ENCODE peak calls at places on chromosomes 4 and X, in four cellular contexts. N is K562, E is WTC11, T is GM12878. W is an unnamed sample.

GRCh38 chr4:38902695-38903094 is 35.1 kb downstream of the FAM114A1 start:
- DNase-seq in N (no peak), E (no peak), T (no peak), W (peak)

GRCh38 chr4:13599159-13599558 is 28.4 kb downstream of the BOD1L1 start:
- DNase-seq in N (no peak), E (peak), T (no peak), W (no peak)

GRCh38 chr4:102174800-102175199 is 170.5 kb downstream of the SLC39A8 start:
- DNase-seq in N (no peak), E (no peak), T (no peak), W (no peak)

GRCh38 chrX:78066110-78066509 is 37.9 kb upstream of the PGK1 start:
- DNase-seq in N (no peak), E (no peak), T (no peak), W (no peak)

GRCh38 chr4:4852591-4853362 is 6.7 kb upstream of the MSX1 start:
- DNase-seq in N (peak), E (peak), T (no peak), W (no peak)

GRCh38 chr4:123421942-123422781 is 25.6 kb downstream of the SPRY1 start:
- DNase-seq in N (no peak), E (no peak), T (no peak), W (no peak)

GRCh38 chr4:185734214-185734613 is 77.8 kb downstream of the SORBS2 start:
- DNase-seq in N (no peak), E (no peak), T (peak), W (no peak)

GRCh38 chrX:56794831-56795230 is 65.8 kb downstream of the NBDY start:
- DNase-seq in N (no peak), E (no peak), T (no peak), W (no peak)

GRCh38 chr4:6018331-6018730 is at the start of gene C4orf50:
- DNase-seq in N (no peak), E (no peak), T (no peak), W (no peak)

GRCh38 chr4:76802546-76803021 is 95.4 kb downstream of the SOWAHB start:
- DNase-seq in N (peak), E (no peak), T (no peak), W (no peak)

GRCh38 chrX:95666056-95666455 is 1018.6 kb upstream of the DIAPH2 start:
- DNase-seq in N (no peak), E (no peak), T (no peak), W (no peak)

GRCh38 chr4:16597829-16598228 is 300.6 kb downstream of the LDB2 start:
- DNase-seq in N (no peak), E (no peak), T (no peak), W (peak)

GRCh38 chr4:170599894-170600293 is 510.1 kb upstream of the AADAT start:
- DNase-seq in N (no peak), E (no peak), T (no peak), W (no peak)

GRCh38 chrX:12986886-12987285 is 12.0 kb downstream of the TMSB4X start:
- DNase-seq in N (no peak), E (no peak), T (no peak), W (no peak)

GRCh38 chrX:109940411-109940810 is 62.5 kb upstream of the TMEM164 start:
- DNase-seq in N (no peak), E (no peak), T (no peak), W (no peak)

GRCh38 chr4:3662516-3662915 is 103.7 kb upstream of the ADRA2C start:
- DNase-seq in N (no peak), E (no peak), T (no peak), W (no peak)

GRCh38 chrX:29531336-29531735 is 684.0 kb upstream of the MAGEB2 start:
- DNase-seq in N (no peak), E (no peak), T (peak), W (no peak)

GRCh38 chr4:37243722-37244582 is 591 bp upstream of the NWD2 start:
- DNase-seq in N (no peak), E (peak), T (no peak), W (peak)

GRCh38 chr4:172377486-172378140 is 564.4 kb downstream of the GALNTL6 start:
- DNase-seq in N (no peak), E (no peak), T (no peak), W (no peak)

GRCh38 chr4:85966308-85966882 is 393.5 kb downstream of the MAPK10 start:
- DNase-seq in N (no peak), E (no peak), T (no peak), W (no peak)

GRCh38 chr4:74654230-74654681 is 140.1 kb downstream of the BTC start:
- DNase-seq in N (no peak), E (no peak), T (peak), W (peak)

GRCh38 chr4:75512336-75513211 is 1.6 kb downstream of the RCHY1 start:
- DNase-seq in N (peak), E (no peak), T (peak), W (peak)

GRCh38 chr4:15963001-15963451 is at the start of gene FGFBP2:
- DNase-seq in N (no peak), E (peak), T (no peak), W (peak)

GRCh38 chr4:85024671-85025070 is 58.2 kb upstream of the WDFY3 start:
- DNase-seq in N (no peak), E (no peak), T (no peak), W (no peak)

GRCh38 chr4:102008711-102009110 is 218.2 kb downstream of the BANK1 start:
- DNase-seq in N (no peak), E (no peak), T (no peak), W (no peak)

GRCh38 chr4:186227221-186227620 is at the start of gene KLKB1:
- DNase-seq in N (no peak), E (no peak), T (no peak), W (peak)

GRCh38 chrX:102892103-102892502 is 45.0 kb upstream of the RAB40AL start:
- DNase-seq in N (no peak), E (no peak), T (no peak), W (no peak)

GRCh38 chr4:32196950-32197688 is 1477.0 kb downstream of the PCDH7 start:
- DNase-seq in N (no peak), E (no peak), T (no peak), W (no peak)

GRCh38 chr4:113978561-113979156 is 788 bp downstream of the ARSJ start:
- DNase-seq in N (no peak), E (peak), T (no peak), W (no peak)

GRCh38 chrX:38575888-38576287 is 14.5 kb downstream of the TSPAN7 start:
- DNase-seq in N (no peak), E (no peak), T (no peak), W (no peak)

GRCh38 chr4:119190354-119190753 is 22.2 kb upstream of the USP53 start:
- DNase-seq in N (no peak), E (no peak), T (no peak), W (no peak)

GRCh38 chr4:141352775-141353544 is 132.3 kb downstream of the ZNF330 start:
- DNase-seq in N (no peak), E (no peak), T (no peak), W (no peak)

GRCh38 chr4:85398276-85398675 is 76.7 kb upstream of the ARHGAP24 start:
- DNase-seq in N (no peak), E (no peak), T (no peak), W (no peak)

GRCh38 chrX:152600853-152601635 is 36.7 kb upstream of the GABRQ start:
- DNase-seq in N (peak), E (no peak), T (no peak), W (no peak)
- TF ChIP-seq NR2C2 in N (no peak), E (no peak), T (no peak), W (no peak)

GRCh38 chrX:150544835-150545790 is 23.3 kb upstream of the MTM1 start:
- DNase-seq in N (no peak), E (no peak), T (no peak), W (no peak)
- TF ChIP-seq NR2C2 in N (no peak), E (no peak), T (no peak), W (no peak)

GRCh38 chr4:187271848-187272247 is 548.2 kb upstream of the FAT1 start:
- DNase-seq in N (no peak), E (no peak), T (no peak), W (no peak)

GRCh38 chr4:187268940-187269339 is 545.3 kb upstream of the FAT1 start:
- DNase-seq in N (no peak), E (no peak), T (no peak), W (peak)

DNA sequence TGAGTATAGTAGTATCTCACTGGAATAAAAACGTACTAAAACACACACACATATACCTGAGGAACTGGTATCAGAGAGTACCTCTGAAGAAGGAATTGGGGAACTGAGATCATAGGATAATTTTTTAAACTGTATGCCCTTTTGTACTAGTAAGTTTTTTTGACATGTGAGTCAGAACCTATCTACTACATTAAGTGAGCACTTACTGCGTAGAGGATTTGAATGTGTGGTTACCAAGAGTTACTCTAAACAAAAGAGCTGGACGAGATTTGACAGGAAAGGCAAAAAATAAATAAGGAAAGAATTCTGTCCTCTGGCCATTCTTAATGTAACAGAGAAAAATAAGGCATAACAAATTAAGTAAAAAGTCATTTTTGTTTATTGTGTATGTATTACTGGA is 546.5 kb upstream of the FAT1 start:
- DNase-seq in N (no peak), E (no peak), T (no peak), W (no peak)
- TF ChIP-seq NR2C2 in N (no peak), E (no peak), T (no peak), W (no peak)

GRCh38 chr4:2402053-2402452 is 16.4 kb downstream of the ZFYVE28 start:
- DNase-seq in N (peak), E (peak), T (no peak), W (peak)
- TF ChIP-seq NR2C2 in N (no peak), E (no peak), T (no peak), W (no peak)

GRCh38 chr4:136690363-136690762 is 841.9 kb downstream of the PCDH18 start:
- DNase-seq in N (no peak), E (no peak), T (no peak), W (no peak)

GRCh38 chr4:136691607-136692006 is 840.7 kb downstream of the PCDH18 start:
- DNase-seq in N (no peak), E (no peak), T (no peak), W (no peak)

GRCh38 chr4:136687596-136687995 is 844.7 kb downstream of the PCDH18 start:
- DNase-seq in N (no peak), E (no peak), T (no peak), W (no peak)

DNA sequence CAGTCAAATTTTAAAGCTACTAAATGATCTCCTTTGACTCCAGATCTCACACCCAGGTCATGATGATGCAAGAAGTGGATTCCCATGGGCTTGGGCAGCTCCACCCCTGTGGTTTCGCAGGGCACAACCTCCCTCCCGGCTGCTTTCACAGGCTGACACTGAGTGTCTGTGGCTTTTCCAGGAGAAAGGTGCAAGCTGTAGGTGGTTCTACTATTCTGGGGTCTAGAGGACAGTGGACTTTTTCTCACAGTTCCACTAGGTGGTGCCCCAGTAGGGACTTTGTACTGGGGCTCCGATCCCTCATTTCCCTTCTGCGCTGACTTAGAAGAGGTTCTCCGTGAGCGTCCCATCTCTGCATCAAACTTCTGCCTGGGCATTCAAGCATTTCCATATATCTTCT is 845.2 kb downstream of the PCDH18 start:
- DNase-seq in N (no peak), E (peak), T (no peak), W (peak)
- TF ChIP-seq NR2C2 in N (no peak), E (no peak), T (no peak), W (no peak)

GRCh38 chrX:74500555-74500954 is 79.3 kb downstream of the SLC16A2 start:
- DNase-seq in N (no peak), E (no peak), T (no peak), W (no peak)

GRCh38 chrX:74500067-74500466 is 78.8 kb downstream of the SLC16A2 start:
- DNase-seq in N (no peak), E (no peak), T (no peak), W (no peak)

GRCh38 chrX:74493806-74494205 is 72.5 kb downstream of the SLC16A2 start:
- DNase-seq in N (no peak), E (peak), T (no peak), W (no peak)

DNA sequence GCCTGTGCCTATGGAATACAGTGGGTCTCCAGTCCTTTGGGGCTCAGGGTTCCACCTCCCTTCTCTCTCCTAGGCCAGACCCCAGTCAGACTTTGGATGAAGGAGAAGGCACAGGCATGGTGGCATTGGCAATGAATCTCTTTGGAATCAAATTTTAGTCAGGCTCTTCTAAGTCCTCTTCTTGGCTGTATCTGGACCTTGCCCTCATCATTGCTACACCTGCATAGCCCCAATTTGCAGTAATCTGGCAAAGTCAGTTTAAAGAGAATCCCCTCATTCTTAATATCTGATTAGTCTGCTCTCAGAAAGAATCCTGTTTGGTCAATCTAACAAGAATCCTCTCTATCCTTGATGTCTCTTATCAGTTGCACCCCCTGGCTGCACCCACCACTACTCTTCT is 77.6 kb downstream of the SLC16A2 start:
- DNase-seq in N (no peak), E (no peak), T (no peak), W (no peak)
- TF ChIP-seq NR2C2 in N (no peak), E (no peak), T (no peak), W (no peak)

DNA sequence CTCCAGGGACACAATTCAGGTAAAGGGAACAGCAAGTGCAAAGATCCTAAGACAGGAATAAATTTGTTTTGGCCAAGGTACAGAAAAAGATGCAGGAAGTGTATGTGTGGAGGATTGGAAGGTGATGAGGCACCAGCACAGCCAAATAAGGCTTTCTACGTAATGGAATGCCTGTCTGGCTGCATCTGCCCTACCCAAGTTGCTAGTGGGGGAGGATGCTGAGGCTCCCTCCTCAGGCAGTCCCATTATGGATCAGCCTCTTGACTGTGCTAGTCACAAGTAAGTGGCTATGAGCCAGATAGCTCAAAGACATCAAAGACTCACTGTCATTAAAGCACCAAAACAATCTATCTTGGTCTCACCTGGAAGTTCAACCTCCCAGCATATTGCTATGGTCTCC is 300.9 kb upstream of the FAT4 start:
- DNase-seq in N (no peak), E (no peak), T (no peak), W (no peak)
- TF ChIP-seq NR2C2 in N (no peak), E (no peak), T (no peak), W (no peak)

DNA sequence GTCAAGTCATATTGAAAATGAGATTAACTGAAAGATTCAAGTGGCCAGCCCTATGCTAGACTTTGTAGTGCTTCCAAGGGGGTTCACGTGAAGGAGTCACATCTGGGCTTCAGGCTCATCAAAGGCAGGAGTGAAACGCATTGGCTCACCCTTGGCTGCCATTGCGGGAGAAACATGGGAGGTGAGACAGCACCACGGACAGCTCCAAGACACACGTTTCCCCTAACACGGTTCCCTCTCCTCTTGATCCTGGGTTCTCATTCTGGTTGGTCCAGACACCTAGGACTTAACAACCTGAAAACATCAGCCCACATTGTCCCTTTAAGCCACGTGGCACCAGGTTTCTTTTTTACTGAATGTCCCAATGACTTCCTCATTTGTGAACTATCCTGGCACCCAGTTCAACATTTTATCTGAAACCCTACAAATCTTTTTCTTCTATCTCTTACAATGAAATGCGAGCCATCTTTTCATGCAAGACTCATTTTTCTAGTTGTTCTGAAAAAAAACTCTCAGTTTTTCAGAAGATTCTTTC is 279.0 kb upstream of the VCX3A start:
- DNase-seq in N (no peak), E (peak), T (no peak), W (no peak)
- TF ChIP-seq NR2C2 in N (no peak), E (no peak), T (no peak), W (no peak)

GRCh38 chr4:154344686-154345085 is 146.9 kb downstream of the DCHS2 start:
- DNase-seq in N (no peak), E (peak), T (no peak), W (peak)
- TF ChIP-seq NR2C2 in N (no peak), E (no peak), T (no peak), W (no peak)

DNA sequence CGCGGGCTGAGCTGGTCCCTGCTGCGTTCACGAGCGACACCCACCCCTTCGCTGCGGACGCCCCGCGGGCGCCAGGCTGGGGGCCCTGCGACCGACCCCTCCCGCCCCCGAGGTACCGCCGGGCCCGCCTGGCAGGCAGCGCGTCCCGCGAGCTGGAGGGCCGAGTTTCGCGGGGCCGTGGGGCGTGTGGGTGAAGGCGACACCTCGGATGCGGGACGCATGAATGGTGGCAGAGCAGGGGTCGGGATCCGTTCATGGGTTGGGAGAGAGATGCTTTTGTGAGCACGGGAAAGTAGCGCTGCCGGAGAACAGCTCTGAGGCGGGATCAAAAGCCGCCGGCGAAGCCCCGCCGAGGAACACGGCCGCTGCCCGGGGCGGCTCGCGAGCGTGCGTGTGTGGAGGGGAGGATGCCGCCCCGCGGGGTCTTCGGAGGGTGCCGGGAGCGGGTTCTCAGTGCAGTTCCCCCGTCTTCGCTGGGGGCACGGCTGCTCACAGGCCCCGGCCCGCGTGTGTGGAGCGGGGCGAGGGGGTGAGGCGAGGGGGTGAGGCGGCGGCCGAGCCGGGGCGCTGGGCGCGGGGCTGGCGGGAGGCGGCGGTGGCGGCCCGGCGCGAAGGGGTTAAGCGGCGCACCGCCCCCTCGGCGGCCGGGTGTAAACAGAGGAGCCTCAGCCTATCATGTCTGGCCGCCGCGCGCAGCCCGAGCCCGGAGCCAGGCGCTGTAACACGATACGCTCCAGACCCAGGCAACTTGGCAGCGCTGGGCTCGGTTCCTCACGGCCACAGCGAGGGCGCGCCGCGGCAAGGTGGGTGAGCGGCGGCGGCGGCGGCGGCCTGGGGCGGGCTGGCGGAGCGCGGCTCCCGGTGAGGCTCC is 205.3 kb downstream of the TENM3 start:
- DNase-seq in N (peak), E (peak), T (no peak), W (peak)
- TF ChIP-seq NR2C2 in N (no peak), E (no peak), T (no peak), W (no peak)